ENCODE peak calls at places on chromosomes 16 and 17, in ten cellular contexts. One of them, this sample, is unnamed.

GRCh38 chr17:72467841-72468653 is 347.2 kb downstream of the SOX9 start:
- DNase-seq in naive thymus-derived CD4-positive, alpha-beta T cell: no peak
- DNase-seq in Panc1: no peak
- DNase-seq in body of pancreas: no peak
- DNase-seq in ascending aorta: no peak
- DNase-seq in brain microvascular endothelial cell: no peak
- DNase-seq in psoas muscle: peak; percentile 66
- DNase-seq in cardiac muscle cell: no peak
- DNase-seq in colonic mucosa: peak; percentile 88
- DNase-seq in testis: peak; percentile 31
- DNase-seq in this sample: peak; percentile 64

GRCh38 chr17:7830616-7831015 is 3.4 kb upstream of the KDM6B start:
- DNase-seq in ascending aorta: no peak
- DNase-seq in colonic mucosa: no peak
- DNase-seq in cardiac muscle cell: no peak
- DNase-seq in body of pancreas: no peak
- DNase-seq in brain microvascular endothelial cell: no peak
- DNase-seq in Panc1: no peak
- DNase-seq in naive thymus-derived CD4-positive, alpha-beta T cell: no peak
- DNase-seq in psoas muscle: no peak
- DNase-seq in testis: no peak
- DNase-seq in this sample: no peak

GRCh38 chr17:63496177-63496576 is 19.3 kb downstream of the ACE start:
- DNase-seq in psoas muscle: no peak
- DNase-seq in brain microvascular endothelial cell: no peak
- DNase-seq in testis: no peak
- DNase-seq in naive thymus-derived CD4-positive, alpha-beta T cell: no peak
- DNase-seq in colonic mucosa: no peak
- DNase-seq in ascending aorta: no peak
- DNase-seq in body of pancreas: no peak
- DNase-seq in Panc1: no peak
- DNase-seq in cardiac muscle cell: no peak
- DNase-seq in this sample: no peak

GRCh38 chr17:67922503-67922902 is 73.8 kb downstream of the C17orf58 start:
- DNase-seq in colonic mucosa: no peak
- DNase-seq in naive thymus-derived CD4-positive, alpha-beta T cell: no peak
- DNase-seq in Panc1: no peak
- DNase-seq in psoas muscle: no peak
- DNase-seq in cardiac muscle cell: no peak
- DNase-seq in ascending aorta: no peak
- DNase-seq in brain microvascular endothelial cell: no peak
- DNase-seq in testis: no peak
- DNase-seq in body of pancreas: no peak
- DNase-seq in this sample: no peak

GRCh38 chr16:381788-382717 is at the start of gene PGAP6:
- DNase-seq in psoas muscle: peak; percentile 85
- DNase-seq in body of pancreas: peak; percentile 75
- DNase-seq in naive thymus-derived CD4-positive, alpha-beta T cell: peak; percentile 62
- DNase-seq in colonic mucosa: peak; percentile 63
- DNase-seq in cardiac muscle cell: peak; percentile 80
- DNase-seq in ascending aorta: no peak
- DNase-seq in Panc1: no peak
- DNase-seq in brain microvascular endothelial cell: no peak
- DNase-seq in testis: peak; percentile 67
- DNase-seq in this sample: no peak

GRCh38 chr16:74275031-74275636 is 21.5 kb upstream of the PSMD7 start:
- DNase-seq in Panc1: no peak
- DNase-seq in colonic mucosa: no peak
- DNase-seq in testis: no peak
- DNase-seq in cardiac muscle cell: peak; percentile 23
- DNase-seq in ascending aorta: no peak
- DNase-seq in brain microvascular endothelial cell: no peak
- DNase-seq in psoas muscle: no peak
- DNase-seq in naive thymus-derived CD4-positive, alpha-beta T cell: no peak
- DNase-seq in body of pancreas: no peak
- DNase-seq in this sample: no peak

GRCh38 chr17:1162116-1162855 is 17.5 kb downstream of the ABR start:
- DNase-seq in testis: no peak
- DNase-seq in psoas muscle: no peak
- DNase-seq in colonic mucosa: no peak
- DNase-seq in cardiac muscle cell: no peak
- DNase-seq in naive thymus-derived CD4-positive, alpha-beta T cell: no peak
- DNase-seq in brain microvascular endothelial cell: no peak
- DNase-seq in body of pancreas: no peak
- DNase-seq in ascending aorta: no peak
- DNase-seq in Panc1: no peak
- DNase-seq in this sample: no peak

GRCh38 chr17:63697341-63698286 is 2.3 kb downstream of the LIMD2 start:
- DNase-seq in psoas muscle: peak; percentile 83
- DNase-seq in naive thymus-derived CD4-positive, alpha-beta T cell: peak; percentile 86
- DNase-seq in ascending aorta: no peak
- DNase-seq in colonic mucosa: peak; percentile 73
- DNase-seq in brain microvascular endothelial cell: peak; percentile 31
- DNase-seq in body of pancreas: peak; percentile 76
- DNase-seq in Panc1: no peak
- DNase-seq in cardiac muscle cell: no peak
- DNase-seq in testis: no peak
- DNase-seq in this sample: no peak

GRCh38 chr17:77145635-77146632 is 5.2 kb downstream of the SEC14L1 start:
- DNase-seq in testis: peak; percentile 92
- DNase-seq in psoas muscle: peak; percentile 77
- DNase-seq in naive thymus-derived CD4-positive, alpha-beta T cell: no peak
- DNase-seq in body of pancreas: peak; percentile 74
- DNase-seq in Panc1: no peak
- DNase-seq in brain microvascular endothelial cell: peak; percentile 78
- DNase-seq in ascending aorta: no peak
- DNase-seq in colonic mucosa: peak; percentile 52
- DNase-seq in cardiac muscle cell: peak; percentile 77
- DNase-seq in this sample: peak; percentile 52

GRCh38 chr17:64786337-64786736 is 124.2 kb upstream of the SMURF2 start:
- DNase-seq in testis: no peak
- DNase-seq in brain microvascular endothelial cell: no peak
- DNase-seq in cardiac muscle cell: no peak
- DNase-seq in body of pancreas: no peak
- DNase-seq in Panc1: no peak
- DNase-seq in ascending aorta: no peak
- DNase-seq in naive thymus-derived CD4-positive, alpha-beta T cell: no peak
- DNase-seq in colonic mucosa: peak; percentile 78
- DNase-seq in psoas muscle: no peak
- DNase-seq in this sample: no peak

GRCh38 chr16:30668393-30668792 is 10.2 kb downstream of the FBRS start:
- DNase-seq in testis: no peak
- DNase-seq in cardiac muscle cell: no peak
- DNase-seq in body of pancreas: no peak
- DNase-seq in psoas muscle: no peak
- DNase-seq in naive thymus-derived CD4-positive, alpha-beta T cell: no peak
- DNase-seq in colonic mucosa: no peak
- DNase-seq in Panc1: no peak
- DNase-seq in ascending aorta: no peak
- DNase-seq in brain microvascular endothelial cell: no peak
- DNase-seq in this sample: no peak

GRCh38 chr17:49494937-49495841 is at the start of gene NGFR:
- DNase-seq in ascending aorta: no peak
- DNase-seq in testis: peak; percentile 41
- DNase-seq in Panc1: no peak
- DNase-seq in brain microvascular endothelial cell: no peak
- DNase-seq in body of pancreas: no peak
- DNase-seq in cardiac muscle cell: peak; percentile 70
- DNase-seq in colonic mucosa: peak; percentile 35
- DNase-seq in naive thymus-derived CD4-positive, alpha-beta T cell: peak; percentile 39
- DNase-seq in psoas muscle: peak; percentile 64
- DNase-seq in this sample: no peak

GRCh38 chr17:49495842-49496182 is 719 bp downstream of the NGFR start:
- DNase-seq in ascending aorta: no peak
- DNase-seq in colonic mucosa: no peak
- DNase-seq in naive thymus-derived CD4-positive, alpha-beta T cell: no peak
- DNase-seq in psoas muscle: peak; percentile 59
- DNase-seq in testis: no peak
- DNase-seq in Panc1: no peak
- DNase-seq in cardiac muscle cell: no peak
- DNase-seq in body of pancreas: no peak
- DNase-seq in brain microvascular endothelial cell: no peak
- DNase-seq in this sample: no peak

GRCh38 chr17:49497147-49498036 is 2.3 kb downstream of the NGFR start:
- DNase-seq in psoas muscle: peak; percentile 84
- DNase-seq in colonic mucosa: no peak
- DNase-seq in ascending aorta: peak; percentile 55
- DNase-seq in brain microvascular endothelial cell: no peak
- DNase-seq in testis: peak; percentile 64
- DNase-seq in cardiac muscle cell: peak; percentile 89
- DNase-seq in body of pancreas: no peak
- DNase-seq in naive thymus-derived CD4-positive, alpha-beta T cell: peak; percentile 40
- DNase-seq in Panc1: no peak
- DNase-seq in this sample: no peak

GRCh38 chr17:49496866-49497146 is 1.7 kb downstream of the NGFR start:
- DNase-seq in body of pancreas: no peak
- DNase-seq in ascending aorta: no peak
- DNase-seq in naive thymus-derived CD4-positive, alpha-beta T cell: no peak
- DNase-seq in psoas muscle: no peak
- DNase-seq in Panc1: no peak
- DNase-seq in cardiac muscle cell: no peak
- DNase-seq in brain microvascular endothelial cell: no peak
- DNase-seq in testis: no peak
- DNase-seq in colonic mucosa: no peak
- DNase-seq in this sample: no peak

GRCh38 chr17:49496183-49496865 is 1.2 kb downstream of the NGFR start:
- DNase-seq in brain microvascular endothelial cell: no peak
- DNase-seq in testis: peak; percentile 89
- DNase-seq in psoas muscle: peak; percentile 90
- DNase-seq in cardiac muscle cell: peak; percentile 89
- DNase-seq in naive thymus-derived CD4-positive, alpha-beta T cell: peak; percentile 91
- DNase-seq in colonic mucosa: peak; percentile 76
- DNase-seq in Panc1: no peak
- DNase-seq in body of pancreas: peak; percentile 75
- DNase-seq in ascending aorta: no peak
- DNase-seq in this sample: no peak
- H3K27me3 ChIP-seq in brain microvascular endothelial cell: peaks cover 51% of the 10 kb centered on the region
- H3K27me3 ChIP-seq in testis: no peaks in the 10 kb centered on the region
- H3K27me3 ChIP-seq in psoas muscle: peaks cover 7% of the 10 kb centered on the region
- H3K27me3 ChIP-seq in cardiac muscle cell: peaks cover 51% of the 10 kb centered on the region
- H3K27me3 ChIP-seq in naive thymus-derived CD4-positive, alpha-beta T cell: peaks cover 30% of the 10 kb centered on the region
- H3K27me3 ChIP-seq in colonic mucosa: peaks cover 51% of the 10 kb centered on the region
- H3K27me3 ChIP-seq in Panc1: peaks cover 26% of the 10 kb centered on the region
- H3K27me3 ChIP-seq in body of pancreas: peaks cover 40% of the 10 kb centered on the region
- H3K27me3 ChIP-seq in ascending aorta: no peaks in the 10 kb centered on the region
- H3K27me3 ChIP-seq in this sample: peaks cover 59% of the 10 kb centered on the region

GRCh38 chr17:35018814-35019213 is 38.5 kb downstream of the LIG3 start:
- DNase-seq in naive thymus-derived CD4-positive, alpha-beta T cell: no peak
- DNase-seq in cardiac muscle cell: no peak
- DNase-seq in brain microvascular endothelial cell: no peak
- DNase-seq in Panc1: no peak
- DNase-seq in ascending aorta: no peak
- DNase-seq in testis: no peak
- DNase-seq in psoas muscle: no peak
- DNase-seq in body of pancreas: no peak
- DNase-seq in colonic mucosa: no peak
- DNase-seq in this sample: no peak
- H3K36me3 ChIP-seq in naive thymus-derived CD4-positive, alpha-beta T cell: peaks cover 31% of the 10 kb centered on the region
- H3K36me3 ChIP-seq in cardiac muscle cell: peaks cover 6% of the 10 kb centered on the region
- H3K36me3 ChIP-seq in brain microvascular endothelial cell: peaks cover 26% of the 10 kb centered on the region
- H3K36me3 ChIP-seq in Panc1: no peaks in the 10 kb centered on the region
- H3K36me3 ChIP-seq in ascending aorta: peaks cover 31% of the 10 kb centered on the region
- H3K36me3 ChIP-seq in testis: no peaks in the 10 kb centered on the region
- H3K36me3 ChIP-seq in psoas muscle: peaks cover 89% of the 10 kb centered on the region
- H3K36me3 ChIP-seq in body of pancreas: peaks cover 1% of the 10 kb centered on the region
- H3K36me3 ChIP-seq in colonic mucosa: peaks cover 6% of the 10 kb centered on the region
- H3K36me3 ChIP-seq in this sample: peaks cover 5% of the 10 kb centered on the region

DNA sequence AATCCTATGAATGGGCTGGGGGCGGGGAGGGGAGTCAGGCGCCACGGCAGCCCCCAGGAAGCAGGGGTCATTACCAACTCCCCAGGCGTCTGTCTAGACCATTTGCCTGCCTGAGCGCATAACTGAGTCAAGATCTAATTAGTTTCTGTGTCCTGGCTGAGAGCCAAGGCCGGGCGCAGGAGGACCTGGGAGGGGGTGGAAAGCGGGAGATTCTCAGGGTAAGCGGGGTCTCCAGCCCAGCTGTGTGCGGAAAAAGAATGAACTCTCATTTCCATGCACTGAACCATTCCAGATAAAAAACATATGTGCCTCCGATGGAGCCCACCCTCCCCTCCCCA is 151.5 kb downstream of the SDK2 start:
- DNase-seq in brain microvascular endothelial cell: no peak
- DNase-seq in ascending aorta: no peak
- DNase-seq in cardiac muscle cell: peak; percentile 55
- DNase-seq in Panc1: no peak
- DNase-seq in colonic mucosa: no peak
- DNase-seq in testis: no peak
- DNase-seq in body of pancreas: no peak
- DNase-seq in naive thymus-derived CD4-positive, alpha-beta T cell: no peak
- DNase-seq in psoas muscle: no peak
- DNase-seq in this sample: no peak
- H3K27me3 ChIP-seq in brain microvascular endothelial cell: peaks cover 4% of the 10 kb centered on the region
- H3K27me3 ChIP-seq in ascending aorta: no peaks in the 10 kb centered on the region
- H3K27me3 ChIP-seq in cardiac muscle cell: no peaks in the 10 kb centered on the region
- H3K27me3 ChIP-seq in Panc1: peaks cover 26% of the 10 kb centered on the region
- H3K27me3 ChIP-seq in colonic mucosa: no peaks in the 10 kb centered on the region
- H3K27me3 ChIP-seq in testis: no peaks in the 10 kb centered on the region
- H3K27me3 ChIP-seq in body of pancreas: no peaks in the 10 kb centered on the region
- H3K27me3 ChIP-seq in naive thymus-derived CD4-positive, alpha-beta T cell: no peaks in the 10 kb centered on the region
- H3K27me3 ChIP-seq in psoas muscle: peaks cover 14% of the 10 kb centered on the region
- H3K27me3 ChIP-seq in this sample: no peaks in the 10 kb centered on the region

DNA sequence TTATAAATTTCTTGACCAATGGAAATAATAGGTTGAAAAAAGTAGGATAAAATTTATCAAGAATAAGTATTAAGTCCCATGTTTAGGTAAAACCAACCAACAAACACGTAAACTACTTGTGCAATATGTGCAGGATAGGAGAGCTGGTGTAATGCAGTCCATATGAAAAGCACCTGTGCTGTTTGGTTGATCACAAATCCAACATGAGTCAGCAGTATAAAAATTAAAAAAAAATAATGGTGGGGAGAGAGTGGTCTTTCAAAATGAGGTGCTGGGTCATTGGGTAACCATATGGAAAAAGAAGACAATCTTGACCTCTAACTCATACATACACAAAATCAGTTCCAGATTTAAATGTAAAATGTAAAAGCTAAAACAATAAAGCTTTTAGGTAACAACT is 181.8 kb downstream of the HS3ST3B1 start:
- DNase-seq in colonic mucosa: no peak
- DNase-seq in ascending aorta: no peak
- DNase-seq in Panc1: no peak
- DNase-seq in body of pancreas: no peak
- DNase-seq in cardiac muscle cell: no peak
- DNase-seq in testis: no peak
- DNase-seq in naive thymus-derived CD4-positive, alpha-beta T cell: no peak
- DNase-seq in psoas muscle: no peak
- DNase-seq in brain microvascular endothelial cell: no peak
- DNase-seq in this sample: no peak
- H3K36me3 ChIP-seq in colonic mucosa: no peaks in the 10 kb centered on the region
- H3K36me3 ChIP-seq in ascending aorta: no peaks in the 10 kb centered on the region
- H3K36me3 ChIP-seq in Panc1: no peaks in the 10 kb centered on the region
- H3K36me3 ChIP-seq in body of pancreas: no peaks in the 10 kb centered on the region
- H3K36me3 ChIP-seq in cardiac muscle cell: no peaks in the 10 kb centered on the region
- H3K36me3 ChIP-seq in testis: no peaks in the 10 kb centered on the region
- H3K36me3 ChIP-seq in naive thymus-derived CD4-positive, alpha-beta T cell: no peaks in the 10 kb centered on the region
- H3K36me3 ChIP-seq in psoas muscle: no peaks in the 10 kb centered on the region
- H3K36me3 ChIP-seq in brain microvascular endothelial cell: no peaks in the 10 kb centered on the region
- H3K36me3 ChIP-seq in this sample: no peaks in the 10 kb centered on the region